ENCODE peak calls at places on chromosomes 5 and 9, in ten cellular contexts. E, Q, I, B, J, L, K, Y, V and A are unnamed samples.

GRCh38 chr5:93580387-93581100 is 475 bp downstream of the NR2F1-AS1 start:
- DNase-seq in E (peak; percentile 63), Q (no peak), I (peak; percentile 63), B (no peak), J (no peak), L (peak; percentile 63), K (no peak), Y (no peak), V (no peak), A (no peak)

GRCh38 chr5:135391123-135391868 is 7.7 kb downstream of the MACROH2A1 start:
- DNase-seq in E (peak; percentile 95), Q (no peak), I (peak; percentile 84), B (no peak), J (peak; percentile 71), L (peak; percentile 68), K (no peak), Y (peak; percentile 32), V (no peak), A (no peak)

GRCh38 chr5:75664933-75665332 is 52.3 kb downstream of the POC5 start:
- DNase-seq in E (no peak), Q (no peak), I (no peak), B (no peak), J (no peak), L (no peak), K (no peak), Y (no peak), V (no peak), A (no peak)

GRCh38 chr5:151679421-151680155 is 7.1 kb downstream of the SPARC start:
- DNase-seq in E (no peak), Q (no peak), I (peak; percentile 51), B (no peak), J (no peak), L (no peak), K (no peak), Y (no peak), V (no peak), A (no peak)

GRCh38 chr9:31916591-31917223 is 467.7 kb upstream of the ACO1 start:
- DNase-seq in E (no peak), Q (no peak), I (no peak), B (no peak), J (no peak), L (no peak), K (peak; percentile 14), Y (no peak), V (no peak), A (no peak)

GRCh38 chr5:139845846-139846681 is 50.5 kb downstream of the PSD2 start:
- DNase-seq in E (no peak), Q (no peak), I (no peak), B (no peak), J (no peak), L (no peak), K (no peak), Y (no peak), V (no peak), A (peak; percentile 40)

GRCh38 chr9:129125478-129125877 is 14.3 kb downstream of the PTPA start:
- DNase-seq in E (peak; percentile 91), Q (no peak), I (peak; percentile 100), B (no peak), J (no peak), L (peak; percentile 92), K (no peak), Y (no peak), V (no peak), A (no peak)

GRCh38 chr5:56639491-56639890 is 175.9 kb upstream of the MAP3K1 start:
- DNase-seq in E (no peak), Q (no peak), I (no peak), B (no peak), J (no peak), L (no peak), K (no peak), Y (no peak), V (no peak), A (no peak)

GRCh38 chr5:140322751-140323731 is 20.1 kb upstream of the PFDN1 start:
- DNase-seq in E (peak; percentile 98), Q (no peak), I (peak; percentile 98), B (peak; percentile 59), J (peak; percentile 79), L (peak; percentile 95), K (no peak), Y (peak; percentile 70), V (no peak), A (no peak)

GRCh38 chr9:35757527-35758275 is 3.6 kb upstream of the MSMP start:
- DNase-seq in E (no peak), Q (no peak), I (no peak), B (no peak), J (no peak), L (no peak), K (no peak), Y (no peak), V (no peak), A (no peak)

GRCh38 chr9:133048595-133048994 is 13.2 kb upstream of the CEL start:
- DNase-seq in E (peak; percentile 11), Q (peak; percentile 22), I (peak; percentile 21), B (no peak), J (no peak), L (peak; percentile 26), K (no peak), Y (no peak), V (no peak), A (no peak)

GRCh38 chr5:158928405-158928804 is 171.3 kb downstream of the EBF1 start:
- DNase-seq in E (no peak), Q (no peak), I (no peak), B (no peak), J (no peak), L (no peak), K (peak; percentile 18), Y (no peak), V (no peak), A (no peak)

GRCh38 chr5:177313561-177314259 is 2.0 kb upstream of the MXD3 start:
- DNase-seq in E (no peak), Q (no peak), I (no peak), B (no peak), J (no peak), L (no peak), K (no peak), Y (no peak), V (no peak), A (no peak)

GRCh38 chr9:135030711-135031245 is 56.7 kb upstream of the OLFM1 start:
- DNase-seq in E (no peak), Q (no peak), I (no peak), B (no peak), J (no peak), L (no peak), K (no peak), Y (no peak), V (no peak), A (peak; percentile 50)

GRCh38 chr5:100691545-100691944 is 156.4 kb downstream of the FAM174A start:
- DNase-seq in E (peak; percentile 33), Q (no peak), I (no peak), B (no peak), J (peak; percentile 5), L (peak; percentile 22), K (no peak), Y (no peak), V (no peak), A (no peak)

GRCh38 chr5:141734501-141735231 is 52.6 kb upstream of the ARAP3 start:
- DNase-seq in E (peak; percentile 61), Q (peak; percentile 34), I (peak; percentile 72), B (peak; percentile 67), J (peak; percentile 20), L (peak; percentile 83), K (no peak), Y (peak; percentile 25), V (no peak), A (no peak)

GRCh38 chr5:102905052-102905451 is 149.9 kb downstream of the PAM start:
- DNase-seq in E (no peak), Q (no peak), I (no peak), B (no peak), J (no peak), L (no peak), K (no peak), Y (no peak), V (no peak), A (no peak)

GRCh38 chr5:34791761-34792244 is 47.2 kb upstream of the TTC23L start:
- DNase-seq in E (peak; percentile 81), Q (no peak), I (peak; percentile 86), B (no peak), J (no peak), L (peak; percentile 90), K (no peak), Y (peak; percentile 9), V (no peak), A (no peak)

GRCh38 chr5:55540525-55540924 is 5.8 kb upstream of the PLPP1 start:
- DNase-seq in E (no peak), Q (no peak), I (no peak), B (no peak), J (no peak), L (no peak), K (no peak), Y (no peak), V (no peak), A (no peak)

GRCh38 chr9:33737811-33738606 is 57.4 kb upstream of the PRSS3 start:
- DNase-seq in E (peak; percentile 62), Q (no peak), I (peak; percentile 79), B (peak; percentile 51), J (peak; percentile 30), L (peak; percentile 77), K (peak; percentile 24), Y (peak; percentile 43), V (no peak), A (no peak)

GRCh38 chr5:95709967-95710650 is 21.0 kb upstream of the RHOBTB3 start:
- DNase-seq in E (no peak), Q (no peak), I (peak; percentile 34), B (no peak), J (no peak), L (peak; percentile 36), K (no peak), Y (no peak), V (no peak), A (no peak)

GRCh38 chr9:110029815-110030480 is 178.0 kb downstream of the C9orf152 start:
- DNase-seq in E (no peak), Q (no peak), I (no peak), B (no peak), J (no peak), L (no peak), K (no peak), Y (no peak), V (no peak), A (no peak)

GRCh38 chr9:4117835-4118610 is 181.8 kb downstream of the GLIS3 start:
- DNase-seq in E (no peak), Q (peak; percentile 39), I (no peak), B (no peak), J (no peak), L (no peak), K (no peak), Y (no peak), V (peak; percentile 78), A (no peak)

GRCh38 chr5:144467795-144468194 is 297.1 kb downstream of the KCTD16 start:
- DNase-seq in E (peak; percentile 56), Q (no peak), I (peak; percentile 70), B (peak; percentile 16), J (peak; percentile 18), L (peak; percentile 51), K (peak; percentile 13), Y (peak; percentile 14), V (no peak), A (no peak)

GRCh38 chr9:87887661-87888480 is 5.2 kb downstream of the SPATA31E1 start:
- DNase-seq in E (no peak), Q (no peak), I (no peak), B (no peak), J (no peak), L (no peak), K (no peak), Y (no peak), V (no peak), A (no peak)

GRCh38 chr5:95810305-95811125 is 12.0 kb downstream of the GLRX start:
- DNase-seq in E (peak; percentile 37), Q (no peak), I (no peak), B (no peak), J (no peak), L (no peak), K (no peak), Y (no peak), V (no peak), A (no peak)

GRCh38 chr5:169584998-169585451 is 1.5 kb downstream of the SPDL1 start:
- DNase-seq in E (no peak), Q (no peak), I (no peak), B (no peak), J (no peak), L (no peak), K (no peak), Y (no peak), V (no peak), A (no peak)